ENCODE peak calls at places on chromosomes 6 and 20, in nine cellular contexts. O is PC-9, T is Peyer's patch, M is uterus, K is ascending aorta, F is GM23248, I is psoas muscle, P is neural progenitor cell, Q is suprapubic skin. Z is an unnamed sample.
A peak's percentile ranks its signal among the peaks of the same experiment; 100 is the strongest.

GRCh38 chr6:85756982-85757381 is 114.3 kb upstream of the SYNCRIP start:
- DNase-seq in K (no peak), F (peak; percentile 58), P (peak; percentile 11), Q (no peak), I (no peak), T (no peak), M (no peak), O (no peak), Z (no peak)

GRCh38 chr6:60679175-60679574 is 1606.8 kb downstream of the KHDRBS2 start:
- DNase-seq in T (no peak), O (no peak), M (no peak), P (no peak), K (no peak), Q (no peak), F (no peak), I (no peak), Z (no peak)

GRCh38 chr6:91566467-91566866 is 979.6 kb upstream of the MAP3K7 start:
- DNase-seq in P (no peak), M (no peak), Q (no peak), O (no peak), K (no peak), F (no peak), T (no peak), I (no peak), Z (no peak)

GRCh38 chr6:87763901-87764300 is 61.9 kb upstream of the AKIRIN2 start:
- DNase-seq in I (no peak), K (no peak), T (no peak), M (no peak), P (no peak), Q (no peak), F (no peak), O (no peak), Z (no peak)

GRCh38 chr6:150176659-150177058 is 33.8 kb downstream of the PPP1R14C start:
- DNase-seq in P (no peak), K (no peak), Q (no peak), F (no peak), I (no peak), T (no peak), O (peak; percentile 37), M (no peak), Z (no peak)

GRCh38 chr6:3887150-3887700 is 38.1 kb downstream of the FAM50B start:
- DNase-seq in P (no peak), K (no peak), I (no peak), M (no peak), F (peak; percentile 72), T (peak; percentile 51), Q (no peak), O (peak; percentile 28), Z (no peak)

GRCh38 chr6:33595001-33595846 is 15.1 kb upstream of the BAK1 start:
- DNase-seq in P (peak; percentile 37), M (no peak), I (no peak), K (no peak), O (no peak), T (no peak), Q (no peak), F (peak; percentile 72), Z (no peak)

GRCh38 chr20:46928580-46929132 is 34.0 kb downstream of the EYA2 start:
- DNase-seq in K (no peak), F (peak; percentile 75), I (peak; percentile 41), Q (no peak), P (peak; percentile 23), M (peak; percentile 37), O (no peak), T (no peak), Z (no peak)

GRCh38 chr6:6973721-6974120 is 134.0 kb upstream of the RREB1 start:
- DNase-seq in T (no peak), O (no peak), I (no peak), M (no peak), Q (peak; percentile 37), K (no peak), P (no peak), F (no peak), Z (no peak)

GRCh38 chr20:50339196-50339901 is 148.7 kb downstream of the CEBPB start:
- DNase-seq in K (no peak), M (peak; percentile 59), F (peak; percentile 88), T (no peak), O (no peak), Q (no peak), P (peak; percentile 29), I (no peak), Z (no peak)

GRCh38 chr6:123027392-123027791 is 31.4 kb downstream of the CLVS2 start:
- DNase-seq in I (no peak), Q (no peak), F (no peak), T (no peak), O (no peak), P (no peak), K (no peak), M (no peak), Z (no peak)

GRCh38 chr6:88629838-88630462 is 333.5 kb downstream of the RNGTT start:
- DNase-seq in M (no peak), F (no peak), I (no peak), T (peak; percentile 60), K (no peak), O (no peak), P (peak; percentile 79), Q (no peak), Z (peak; percentile 83)

GRCh38 chr6:30749554-30750378 is 5.4 kb upstream of the IER3 start:
- DNase-seq in P (no peak), F (no peak), Q (no peak), T (peak; percentile 87), M (no peak), O (peak; percentile 88), I (no peak), K (no peak), Z (no peak)

GRCh38 chr6:113755449-113756289 is 101.5 kb upstream of the MARCKS start:
- DNase-seq in Q (no peak), K (no peak), M (no peak), O (no peak), P (no peak), I (no peak), T (no peak), F (no peak), Z (no peak)

GRCh38 chr6:41652876-41653641 is 14.8 kb downstream of the MDFI start:
- DNase-seq in O (peak; percentile 69), F (no peak), P (no peak), K (no peak), I (no peak), Q (no peak), M (no peak), T (no peak), Z (peak; percentile 47)

GRCh38 chr6:139378882-139379341 is 4.5 kb upstream of the CITED2 start:
- DNase-seq in T (peak; percentile 71), M (no peak), Q (no peak), I (no peak), O (peak; percentile 48), F (peak; percentile 60), K (no peak), P (no peak), Z (no peak)

GRCh38 chr6:45457141-45457540 is 79.4 kb upstream of the SUPT3H start:
- DNase-seq in Q (no peak), T (no peak), F (no peak), K (no peak), I (no peak), P (no peak), M (no peak), O (no peak), Z (no peak)

GRCh38 chr6:79536969-79537747 is at the start of gene LCA5:
- DNase-seq in T (peak; percentile 93), K (peak; percentile 82), P (peak; percentile 98), O (peak; percentile 88), I (peak; percentile 89), F (peak; percentile 99), M (peak; percentile 93), Q (peak; percentile 95), Z (peak; percentile 98)

GRCh38 chr20:44208165-44208564 is 2.4 kb downstream of the OSER1 start:
- DNase-seq in K (no peak), T (no peak), O (no peak), P (no peak), F (no peak), I (no peak), Q (no peak), M (no peak), Z (no peak)
- H3K4me3 ChIP-seq in K (peak overlapping the region; percentile 55), T (no peak overlapping the region), O (peak overlapping the region; percentile 98), P (peak overlapping the region; percentile 80), F (peak overlapping the region; percentile 97), I (peak overlapping the region; percentile 77), Q (peak overlapping the region; percentile 76), M (no peak overlapping the region), Z (peak overlapping the region; percentile 97)

GRCh38 chr6:36954262-36954931 is at the start of gene PI16:
- DNase-seq in F (no peak), P (no peak), M (no peak), T (peak; percentile 42), O (no peak), I (no peak), K (no peak), Q (peak; percentile 55), Z (peak; percentile 41)

GRCh38 chr6:36955136-36955535 is 598 bp downstream of the PI16 start:
- DNase-seq in P (no peak), F (no peak), I (no peak), O (no peak), K (no peak), Q (peak; percentile 53), T (peak; percentile 44), M (no peak), Z (peak; percentile 52)

GRCh38 chr6:36956111-36956820 is 1.7 kb downstream of the PI16 start:
- DNase-seq in M (no peak), I (no peak), P (no peak), F (peak; percentile 57), T (peak; percentile 75), K (no peak), Q (peak; percentile 53), O (peak; percentile 43), Z (peak; percentile 44)

GRCh38 chr6:36955671-36956070 is 1.1 kb downstream of the PI16 start:
- DNase-seq in P (no peak), T (no peak), M (no peak), O (no peak), Q (no peak), F (no peak), K (no peak), I (no peak), Z (no peak)

GRCh38 chr6:36953931-36954261 is 642 bp upstream of the PI16 start:
- DNase-seq in I (no peak), M (no peak), F (no peak), K (no peak), O (no peak), P (no peak), Q (peak; percentile 29), T (no peak), Z (peak; percentile 35)
- H3K4me1 ChIP-seq in I (no peaks in the 10 kb centered on the region), M (no peaks in the 10 kb centered on the region), F (peaks cover 16% of the 10 kb centered on the region), K (no peaks in the 10 kb centered on the region), O (peaks cover 27% of the 10 kb centered on the region), P (no peaks in the 10 kb centered on the region), Q (peaks cover 38% of the 10 kb centered on the region), T (peaks cover 15% of the 10 kb centered on the region), Z (no peaks in the 10 kb centered on the region)

DNA sequence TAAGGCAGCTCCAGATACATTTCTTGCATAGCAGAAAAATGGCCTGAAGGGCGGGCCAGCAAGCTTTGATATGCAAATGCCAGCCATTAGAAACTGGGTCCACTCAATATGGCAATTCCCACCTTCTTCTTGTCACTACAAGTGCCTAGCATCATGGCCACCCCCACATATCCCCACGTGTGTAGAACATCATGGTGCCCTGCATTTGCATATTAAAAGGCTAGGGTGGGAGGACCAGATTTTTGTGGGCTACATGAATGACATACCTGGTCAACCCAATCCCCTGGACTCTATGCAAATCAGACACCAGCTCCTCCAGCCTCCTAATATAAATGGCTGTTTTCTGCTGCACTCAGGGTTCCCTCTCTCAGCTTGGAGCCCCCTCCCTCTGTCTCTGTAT is 31.7 kb downstream of the PLN start:
- DNase-seq in F (no peak), P (no peak), T (no peak), M (no peak), K (no peak), Q (no peak), O (no peak), I (no peak), Z (peak; percentile 80)
- H3K9me3 ChIP-seq in F (no peaks in the 10 kb centered on the region), P (no peaks in the 10 kb centered on the region), T (peaks cover 13% of the 10 kb centered on the region), M (no peaks in the 10 kb centered on the region), K (peaks cover 36% of the 10 kb centered on the region), Q (peaks cover 10% of the 10 kb centered on the region), O (peaks cover 40% of the 10 kb centered on the region), I (peaks cover 27% of the 10 kb centered on the region), Z (peaks cover 57% of the 10 kb centered on the region)

GRCh38 chr6:10381133-10381829 is 33.6 kb downstream of the TFAP2A start:
- DNase-seq in I (no peak), T (no peak), Q (no peak), P (peak; percentile 76), M (no peak), O (no peak), K (no peak), F (no peak), Z (peak; percentile 89)
- H3K4me3 ChIP-seq in I (no peak overlapping the region), T (no peak overlapping the region), Q (no peak overlapping the region), P (peak overlapping the region; percentile 27), M (no peak overlapping the region), O (no peak overlapping the region), K (no peak overlapping the region), F (no peak overlapping the region), Z (no peak overlapping the region)

Z was measured in endodermal cell.